ENCODE peak calls at places on chromosome 20, in four cellular contexts. One of them, this sample, is unnamed.
A peak's percentile ranks its signal among the peaks of the same experiment; 100 is the strongest.

GRCh38 chr20:36144336-36144735 is 10.2 kb upstream of the EPB41L1 start:
- DNase-seq in natural killer cell: no peak
- DNase-seq in activated T-helper 1 cell treated with anti-CD3 and anti-CD28 coated beads, Interleukin-2, amount 50 U/mL, for 16 hours: no peak
- DNase-seq in MM.1S: no peak
- DNase-seq in this sample: no peak

GRCh38 chr20:45340951-45341350 is 7.3 kb downstream of the SDC4 start:
- DNase-seq in MM.1S: no peak
- DNase-seq in activated T-helper 1 cell treated with anti-CD3 and anti-CD28 coated beads, Interleukin-2, amount 50 U/mL, for 16 hours: no peak
- DNase-seq in natural killer cell: no peak
- DNase-seq in this sample: no peak

GRCh38 chr20:24045621-24046020 is 57.0 kb upstream of the GGTLC1 start:
- DNase-seq in MM.1S: no peak
- DNase-seq in natural killer cell: no peak
- DNase-seq in activated T-helper 1 cell treated with anti-CD3 and anti-CD28 coated beads, Interleukin-2, amount 50 U/mL, for 16 hours: no peak
- DNase-seq in this sample: no peak

GRCh38 chr20:34473262-34473883 is 42.8 kb upstream of the DYNLRB1 start:
- DNase-seq in activated T-helper 1 cell treated with anti-CD3 and anti-CD28 coated beads, Interleukin-2, amount 50 U/mL, for 16 hours: no peak
- DNase-seq in MM.1S: peak; percentile 41
- DNase-seq in natural killer cell: no peak
- DNase-seq in this sample: no peak

GRCh38 chr20:22282696-22283095 is 301.7 kb downstream of the FOXA2 start:
- DNase-seq in natural killer cell: no peak
- DNase-seq in MM.1S: no peak
- DNase-seq in activated T-helper 1 cell treated with anti-CD3 and anti-CD28 coated beads, Interleukin-2, amount 50 U/mL, for 16 hours: no peak
- DNase-seq in this sample: no peak

GRCh38 chr20:23455641-23456040 is 3.0 kb upstream of the CST11 start:
- DNase-seq in MM.1S: no peak
- DNase-seq in natural killer cell: no peak
- DNase-seq in activated T-helper 1 cell treated with anti-CD3 and anti-CD28 coated beads, Interleukin-2, amount 50 U/mL, for 16 hours: no peak
- DNase-seq in this sample: no peak

GRCh38 chr20:60535211-60535610 is 577.0 kb downstream of the CDH26 start:
- DNase-seq in MM.1S: no peak
- DNase-seq in natural killer cell: no peak
- DNase-seq in activated T-helper 1 cell treated with anti-CD3 and anti-CD28 coated beads, Interleukin-2, amount 50 U/mL, for 16 hours: no peak
- DNase-seq in this sample: no peak

GRCh38 chr20:44209691-44210421 is 715 bp downstream of the OSER1 start:
- DNase-seq in MM.1S: peak; percentile 15
- DNase-seq in activated T-helper 1 cell treated with anti-CD3 and anti-CD28 coated beads, Interleukin-2, amount 50 U/mL, for 16 hours: no peak
- DNase-seq in natural killer cell: no peak
- DNase-seq in this sample: no peak

GRCh38 chr20:64165866-64166600 is 1.8 kb downstream of the MYT1 start:
- DNase-seq in activated T-helper 1 cell treated with anti-CD3 and anti-CD28 coated beads, Interleukin-2, amount 50 U/mL, for 16 hours: no peak
- DNase-seq in natural killer cell: no peak
- DNase-seq in MM.1S: no peak
- DNase-seq in this sample: no peak

GRCh38 chr20:35135867-35136586 is 11.1 kb downstream of the EDEM2 start:
- DNase-seq in activated T-helper 1 cell treated with anti-CD3 and anti-CD28 coated beads, Interleukin-2, amount 50 U/mL, for 16 hours: no peak
- DNase-seq in natural killer cell: no peak
- DNase-seq in MM.1S: no peak
- DNase-seq in this sample: no peak

GRCh38 chr20:17570347-17571152 is 675 bp downstream of the DSTN start:
- DNase-seq in MM.1S: peak; percentile 37
- DNase-seq in activated T-helper 1 cell treated with anti-CD3 and anti-CD28 coated beads, Interleukin-2, amount 50 U/mL, for 16 hours: no peak
- DNase-seq in natural killer cell: no peak
- DNase-seq in this sample: no peak

GRCh38 chr20:2673453-2673852 is 9.4 kb upstream of the IDH3B start:
- DNase-seq in activated T-helper 1 cell treated with anti-CD3 and anti-CD28 coated beads, Interleukin-2, amount 50 U/mL, for 16 hours: no peak
- DNase-seq in MM.1S: no peak
- DNase-seq in natural killer cell: no peak
- DNase-seq in this sample: no peak

GRCh38 chr20:32756156-32756555 is 6.0 kb upstream of the DNMT3B start:
- DNase-seq in activated T-helper 1 cell treated with anti-CD3 and anti-CD28 coated beads, Interleukin-2, amount 50 U/mL, for 16 hours: no peak
- DNase-seq in natural killer cell: no peak
- DNase-seq in MM.1S: no peak
- DNase-seq in this sample: no peak

GRCh38 chr20:63737940-63738686 is 1.5 kb upstream of the SLC2A4RG start:
- DNase-seq in activated T-helper 1 cell treated with anti-CD3 and anti-CD28 coated beads, Interleukin-2, amount 50 U/mL, for 16 hours: no peak
- DNase-seq in MM.1S: peak; percentile 77
- DNase-seq in natural killer cell: no peak
- DNase-seq in this sample: no peak

GRCh38 chr20:18679020-18679419 is 91.2 kb downstream of the DTD1 start:
- DNase-seq in activated T-helper 1 cell treated with anti-CD3 and anti-CD28 coated beads, Interleukin-2, amount 50 U/mL, for 16 hours: no peak
- DNase-seq in MM.1S: peak; percentile 41
- DNase-seq in natural killer cell: no peak
- DNase-seq in this sample: no peak

GRCh38 chr20:23024701-23025100 is 10.4 kb upstream of the SSTR4 start:
- DNase-seq in activated T-helper 1 cell treated with anti-CD3 and anti-CD28 coated beads, Interleukin-2, amount 50 U/mL, for 16 hours: no peak
- DNase-seq in natural killer cell: no peak
- DNase-seq in MM.1S: no peak
- DNase-seq in this sample: no peak

GRCh38 chr20:34675993-34676641 is 775 bp downstream of the PIGU start:
- DNase-seq in natural killer cell: no peak
- DNase-seq in activated T-helper 1 cell treated with anti-CD3 and anti-CD28 coated beads, Interleukin-2, amount 50 U/mL, for 16 hours: no peak
- DNase-seq in MM.1S: peak; percentile 22
- DNase-seq in this sample: no peak

GRCh38 chr20:62707281-62707941 is 1.2 kb upstream of the NTSR1 start:
- DNase-seq in activated T-helper 1 cell treated with anti-CD3 and anti-CD28 coated beads, Interleukin-2, amount 50 U/mL, for 16 hours: no peak
- DNase-seq in natural killer cell: no peak
- DNase-seq in MM.1S: no peak
- DNase-seq in this sample: no peak

GRCh38 chr20:45336530-45337366 is 11.5 kb downstream of the SDC4 start:
- DNase-seq in MM.1S: no peak
- DNase-seq in natural killer cell: no peak
- DNase-seq in activated T-helper 1 cell treated with anti-CD3 and anti-CD28 coated beads, Interleukin-2, amount 50 U/mL, for 16 hours: no peak
- DNase-seq in this sample: no peak

GRCh38 chr20:24411452-24412216 is 57.8 kb upstream of the SYNDIG1 start:
- DNase-seq in activated T-helper 1 cell treated with anti-CD3 and anti-CD28 coated beads, Interleukin-2, amount 50 U/mL, for 16 hours: no peak
- DNase-seq in natural killer cell: no peak
- DNase-seq in MM.1S: no peak
- DNase-seq in this sample: no peak

GRCh38 chr20:6848041-6848440 is 80.6 kb downstream of the BMP2 start:
- DNase-seq in MM.1S: no peak
- DNase-seq in activated T-helper 1 cell treated with anti-CD3 and anti-CD28 coated beads, Interleukin-2, amount 50 U/mL, for 16 hours: no peak
- DNase-seq in natural killer cell: no peak
- DNase-seq in this sample: no peak

GRCh38 chr20:25041813-25042530 is 16.0 kb downstream of the ACSS1 start:
- DNase-seq in activated T-helper 1 cell treated with anti-CD3 and anti-CD28 coated beads, Interleukin-2, amount 50 U/mL, for 16 hours: no peak
- DNase-seq in natural killer cell: no peak
- DNase-seq in MM.1S: no peak
- DNase-seq in this sample: no peak

GRCh38 chr20:62143976-62144825 is 632 bp downstream of the SS18L1 start:
- DNase-seq in MM.1S: peak; percentile 52
- DNase-seq in activated T-helper 1 cell treated with anti-CD3 and anti-CD28 coated beads, Interleukin-2, amount 50 U/mL, for 16 hours: no peak
- DNase-seq in natural killer cell: peak; percentile 35
- DNase-seq in this sample: peak; percentile 15

GRCh38 chr20:41329435-41330342 is 10.9 kb upstream of the LPIN3 start:
- DNase-seq in MM.1S: peak; percentile 68
- DNase-seq in natural killer cell: peak; percentile 50
- DNase-seq in activated T-helper 1 cell treated with anti-CD3 and anti-CD28 coated beads, Interleukin-2, amount 50 U/mL, for 16 hours: peak; percentile 21
- DNase-seq in this sample: peak; percentile 60

GRCh38 chr20:5073154-5074049 is 46.4 kb downstream of the PCNA start:
- DNase-seq in MM.1S: no peak
- DNase-seq in activated T-helper 1 cell treated with anti-CD3 and anti-CD28 coated beads, Interleukin-2, amount 50 U/mL, for 16 hours: no peak
- DNase-seq in natural killer cell: no peak
- DNase-seq in this sample: peak; percentile 43

GRCh38 chr20:63540417-63541186 is 3.4 kb upstream of the PTK6 start:
- DNase-seq in natural killer cell: no peak
- DNase-seq in activated T-helper 1 cell treated with anti-CD3 and anti-CD28 coated beads, Interleukin-2, amount 50 U/mL, for 16 hours: no peak
- DNase-seq in MM.1S: no peak
- DNase-seq in this sample: no peak

GRCh38 chr20:53899351-53900167 is 170.8 kb downstream of the BCAS1 start:
- DNase-seq in natural killer cell: peak; percentile 31
- DNase-seq in MM.1S: peak; percentile 92
- DNase-seq in activated T-helper 1 cell treated with anti-CD3 and anti-CD28 coated beads, Interleukin-2, amount 50 U/mL, for 16 hours: peak; percentile 39
- DNase-seq in this sample: no peak

GRCh38 chr20:4160761-4161305 is 145.5 kb upstream of the RNF24 start:
- DNase-seq in MM.1S: peak; percentile 77
- DNase-seq in natural killer cell: no peak
- DNase-seq in activated T-helper 1 cell treated with anti-CD3 and anti-CD28 coated beads, Interleukin-2, amount 50 U/mL, for 16 hours: no peak
- DNase-seq in this sample: no peak

GRCh38 chr20:47735412-47736400 is 49.6 kb downstream of the SULF2 start:
- DNase-seq in MM.1S: no peak
- DNase-seq in natural killer cell: no peak
- DNase-seq in activated T-helper 1 cell treated with anti-CD3 and anti-CD28 coated beads, Interleukin-2, amount 50 U/mL, for 16 hours: no peak
- DNase-seq in this sample: peak; percentile 71

GRCh38 chr20:19095762-19096161 is 116.7 kb upstream of the SLC24A3 start:
- DNase-seq in activated T-helper 1 cell treated with anti-CD3 and anti-CD28 coated beads, Interleukin-2, amount 50 U/mL, for 16 hours: no peak
- DNase-seq in MM.1S: no peak
- DNase-seq in natural killer cell: no peak
- DNase-seq in this sample: no peak

GRCh38 chr20:15162061-15162740 is 824.8 kb upstream of the FLRT3 start:
- DNase-seq in MM.1S: peak; percentile 87
- DNase-seq in natural killer cell: no peak
- DNase-seq in activated T-helper 1 cell treated with anti-CD3 and anti-CD28 coated beads, Interleukin-2, amount 50 U/mL, for 16 hours: no peak
- DNase-seq in this sample: no peak

GRCh38 chr20:24297928-24298327 is 171.5 kb upstream of the SYNDIG1 start:
- DNase-seq in natural killer cell: no peak
- DNase-seq in activated T-helper 1 cell treated with anti-CD3 and anti-CD28 coated beads, Interleukin-2, amount 50 U/mL, for 16 hours: no peak
- DNase-seq in MM.1S: no peak
- DNase-seq in this sample: no peak

GRCh38 chr20:49676581-49677291 is 36.9 kb downstream of the B4GALT5 start:
- DNase-seq in MM.1S: peak; percentile 81
- DNase-seq in natural killer cell: peak; percentile 47
- DNase-seq in activated T-helper 1 cell treated with anti-CD3 and anti-CD28 coated beads, Interleukin-2, amount 50 U/mL, for 16 hours: no peak
- DNase-seq in this sample: peak; percentile 60

GRCh38 chr20:63697357-63697867 is 960 bp downstream of the TNFRSF6B start:
- DNase-seq in MM.1S: no peak
- DNase-seq in activated T-helper 1 cell treated with anti-CD3 and anti-CD28 coated beads, Interleukin-2, amount 50 U/mL, for 16 hours: no peak
- DNase-seq in natural killer cell: no peak
- DNase-seq in this sample: no peak

GRCh38 chr20:63530788-63531160 is 6.4 kb downstream of the PTK6 start:
- DNase-seq in MM.1S: no peak
- DNase-seq in natural killer cell: no peak
- DNase-seq in activated T-helper 1 cell treated with anti-CD3 and anti-CD28 coated beads, Interleukin-2, amount 50 U/mL, for 16 hours: no peak
- DNase-seq in this sample: no peak

GRCh38 chr20:50221501-50222323 is 31.1 kb downstream of the CEBPB start:
- DNase-seq in activated T-helper 1 cell treated with anti-CD3 and anti-CD28 coated beads, Interleukin-2, amount 50 U/mL, for 16 hours: no peak
- DNase-seq in MM.1S: no peak
- DNase-seq in natural killer cell: no peak
- DNase-seq in this sample: peak; percentile 93

GRCh38 chr20:51185861-51186260 is 163.0 kb upstream of the KCNG1 start:
- DNase-seq in activated T-helper 1 cell treated with anti-CD3 and anti-CD28 coated beads, Interleukin-2, amount 50 U/mL, for 16 hours: no peak
- DNase-seq in natural killer cell: no peak
- DNase-seq in MM.1S: no peak
- DNase-seq in this sample: no peak

GRCh38 chr20:10505320-10506226 is 70.5 kb downstream of the SLX4IP start:
- DNase-seq in natural killer cell: no peak
- DNase-seq in activated T-helper 1 cell treated with anti-CD3 and anti-CD28 coated beads, Interleukin-2, amount 50 U/mL, for 16 hours: no peak
- DNase-seq in MM.1S: no peak
- DNase-seq in this sample: peak; percentile 90

GRCh38 chr20:39706089-39706721 is 744.1 kb downstream of the DHX35 start:
- DNase-seq in natural killer cell: no peak
- DNase-seq in activated T-helper 1 cell treated with anti-CD3 and anti-CD28 coated beads, Interleukin-2, amount 50 U/mL, for 16 hours: no peak
- DNase-seq in MM.1S: no peak
- DNase-seq in this sample: no peak

GRCh38 chr20:17896771-17897369 is 71.7 kb downstream of the SNX5 start:
- DNase-seq in activated T-helper 1 cell treated with anti-CD3 and anti-CD28 coated beads, Interleukin-2, amount 50 U/mL, for 16 hours: no peak
- DNase-seq in natural killer cell: no peak
- DNase-seq in MM.1S: peak; percentile 13
- DNase-seq in this sample: no peak